ENCODE peak calls at places on chromosomes 6 and 20, in nine cellular contexts. O is WTC11, Q is neural crest cell, F is upper lobe of left lung, S is omental fat pad, W is fibroblast of lung, H is astrocyte of the spinal cord, E is adrenal gland, D is uterus. U is an unnamed sample.

GRCh38 chr6:137389150-137389664 is 105.0 kb downstream of the OLIG3 start:
- DNase-seq in O (no peak), Q (no peak), F (peak), S (no peak), W (no peak), H (no peak), E (peak), D (no peak), U (peak)

GRCh38 chr6:136662347-136663237 is 112.4 kb upstream of the MAP7 start:
- DNase-seq in O (no peak), Q (no peak), F (no peak), S (no peak), W (no peak), H (no peak), E (no peak), D (no peak), U (no peak)

GRCh38 chr20:60062431-60063336 is 104.5 kb downstream of the CDH26 start:
- DNase-seq in O (no peak), Q (no peak), F (no peak), S (no peak), W (peak), H (peak), E (no peak), D (peak), U (no peak)

GRCh38 chr20:46139243-46139889 is 21.3 kb downstream of the CD40 start:
- DNase-seq in O (no peak), Q (no peak), F (no peak), S (no peak), W (no peak), H (no peak), E (peak), D (no peak), U (no peak)

GRCh38 chr6:19433101-19433500 is 404.1 kb upstream of the ID4 start:
- DNase-seq in O (no peak), Q (no peak), F (no peak), S (no peak), W (no peak), H (peak), E (no peak), D (peak), U (no peak)

GRCh38 chr6:7691675-7692452 is 34.0 kb upstream of the BMP6 start:
- DNase-seq in O (no peak), Q (no peak), F (no peak), S (no peak), W (peak), H (peak), E (no peak), D (no peak), U (no peak)

GRCh38 chr20:32971703-32972161 is 32.5 kb downstream of the SUN5 start:
- DNase-seq in O (no peak), Q (no peak), F (no peak), S (no peak), W (no peak), H (no peak), E (no peak), D (no peak), U (no peak)

GRCh38 chr6:133314951-133315350 is 73.8 kb downstream of the EYA4 start:
- DNase-seq in O (no peak), Q (no peak), F (no peak), S (no peak), W (peak), H (peak), E (no peak), D (no peak), U (no peak)

GRCh38 chr6:64955435-64955848 is 751.6 kb downstream of the EYS start:
- DNase-seq in O (no peak), Q (no peak), F (no peak), S (no peak), W (no peak), H (no peak), E (no peak), D (no peak), U (no peak)

GRCh38 chr20:41047975-41048305 is 19.3 kb downstream of the TOP1 start:
- DNase-seq in O (no peak), Q (no peak), F (no peak), S (no peak), W (no peak), H (peak), E (no peak), D (no peak), U (no peak)

GRCh38 chr6:424741-425417 is 33.3 kb downstream of the IRF4 start:
- DNase-seq in O (no peak), Q (no peak), F (no peak), S (no peak), W (no peak), H (no peak), E (no peak), D (no peak), U (no peak)

GRCh38 chr20:23115823-23116222 is 29.7 kb upstream of the CD93 start:
- DNase-seq in O (no peak), Q (no peak), F (no peak), S (no peak), W (no peak), H (no peak), E (peak), D (no peak), U (no peak)

GRCh38 chr20:881051-881820 is 34.9 kb downstream of the ANGPT4 start:
- DNase-seq in O (no peak), Q (no peak), F (peak), S (no peak), W (peak), H (peak), E (no peak), D (no peak), U (peak)

GRCh38 chr6:9461161-9461560 is 953.7 kb downstream of the TFAP2A start:
- DNase-seq in O (no peak), Q (no peak), F (no peak), S (no peak), W (no peak), H (no peak), E (no peak), D (no peak), U (no peak)

GRCh38 chr20:5315807-5316187 is 957 bp downstream of the PROKR2 start:
- DNase-seq in O (peak), Q (no peak), F (no peak), S (no peak), W (no peak), H (no peak), E (no peak), D (no peak), U (no peak)

GRCh38 chr6:149482542-149483261 is 2.1 kb downstream of the ZC3H12D start:
- DNase-seq in O (no peak), Q (no peak), F (no peak), S (no peak), W (no peak), H (no peak), E (no peak), D (no peak), U (no peak)

GRCh38 chr20:32518593-32519366 is 66.4 kb downstream of the NOL4L start:
- DNase-seq in O (no peak), Q (no peak), F (no peak), S (no peak), W (no peak), H (no peak), E (no peak), D (no peak), U (peak)

GRCh38 chr20:3743251-3743650 is 10.8 kb downstream of the HSPA12B start:
- DNase-seq in O (no peak), Q (no peak), F (no peak), S (no peak), W (no peak), H (no peak), E (no peak), D (no peak), U (no peak)

GRCh38 chr6:151107897-151108427 is 131.8 kb upstream of the AKAP12 start:
- DNase-seq in O (no peak), Q (no peak), F (no peak), S (no peak), W (no peak), H (no peak), E (no peak), D (no peak), U (no peak)
- TF ChIP-seq CTCF in O (no peak), Q (no peak), F (no peak), S (no peak), W (no peak), H (no peak), E (no peak), D (no peak), U (no peak)

GRCh38 chr6:104896914-104897313 is 37.2 kb upstream of the HACE1 start:
- DNase-seq in O (no peak), Q (no peak), F (no peak), S (no peak), W (no peak), H (peak), E (no peak), D (no peak), U (no peak)
- TF ChIP-seq CTCF in O (no peak), Q (peak), F (no peak), S (no peak), W (no peak), H (peak), E (peak), D (no peak), U (no peak)

GRCh38 chr6:13397359-13398080 is 69.2 kb upstream of the TBC1D7 start:
- DNase-seq in O (no peak), Q (no peak), F (no peak), S (no peak), W (peak), H (no peak), E (no peak), D (no peak), U (no peak)
- TF ChIP-seq CTCF in O (no peak), Q (peak), F (no peak), S (no peak), W (no peak), H (peak), E (no peak), D (no peak), U (no peak)

GRCh38 chr6:90496617-90497016 is 90.3 kb downstream of the MAP3K7 start:
- DNase-seq in O (no peak), Q (no peak), F (no peak), S (no peak), W (no peak), H (no peak), E (no peak), D (no peak), U (no peak)

GRCh38 chr6:90496191-90496590 is 90.7 kb downstream of the MAP3K7 start:
- DNase-seq in O (no peak), Q (no peak), F (no peak), S (no peak), W (no peak), H (no peak), E (no peak), D (no peak), U (no peak)

GRCh38 chr6:90495216-90495817 is 91.6 kb downstream of the MAP3K7 start:
- DNase-seq in O (peak), Q (no peak), F (no peak), S (no peak), W (no peak), H (no peak), E (no peak), D (no peak), U (no peak)

GRCh38 chr6:90500458-90500857 is 86.4 kb downstream of the MAP3K7 start:
- DNase-seq in O (no peak), Q (no peak), F (no peak), S (no peak), W (no peak), H (no peak), E (no peak), D (no peak), U (no peak)

DNA sequence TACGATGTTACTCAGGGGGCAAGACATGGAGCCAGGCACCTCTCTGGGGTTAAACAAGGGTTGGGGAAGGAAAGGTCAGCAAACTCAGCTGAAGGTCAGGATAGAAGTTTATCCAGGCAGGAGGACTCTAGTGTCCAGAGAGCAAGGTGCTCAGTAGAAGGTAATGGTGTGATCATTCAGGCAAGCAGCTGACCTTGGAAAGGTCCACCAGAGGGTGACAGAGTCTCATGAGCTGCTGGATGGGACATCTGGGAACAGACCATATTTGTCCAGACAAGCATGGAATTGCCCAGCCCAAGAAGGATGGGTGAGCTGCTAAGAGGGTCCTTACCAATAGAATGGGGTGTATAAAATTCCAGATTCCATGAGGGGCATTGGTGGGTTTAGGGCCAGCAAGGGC is 89.5 kb downstream of the MAP3K7 start:
- DNase-seq in O (no peak), Q (no peak), F (no peak), S (no peak), W (no peak), H (no peak), E (no peak), D (no peak), U (no peak)
- TF ChIP-seq CTCF in O (no peak), Q (no peak), F (no peak), S (no peak), W (no peak), H (no peak), E (no peak), D (no peak), U (no peak)

GRCh38 chr6:16314311-16314710 is 75.9 kb downstream of the GMPR start:
- DNase-seq in O (no peak), Q (no peak), F (no peak), S (no peak), W (no peak), H (no peak), E (no peak), D (no peak), U (no peak)

GRCh38 chr6:16318538-16318937 is 80.2 kb downstream of the GMPR start:
- DNase-seq in O (no peak), Q (no peak), F (no peak), S (no peak), W (peak), H (peak), E (peak), D (peak), U (no peak)

GRCh38 chr6:16313732-16314131 is 75.3 kb downstream of the GMPR start:
- DNase-seq in O (no peak), Q (no peak), F (no peak), S (no peak), W (no peak), H (no peak), E (no peak), D (no peak), U (no peak)

GRCh38 chr6:16318953-16319720 is 80.8 kb downstream of the GMPR start:
- DNase-seq in O (no peak), Q (no peak), F (no peak), S (no peak), W (no peak), H (no peak), E (no peak), D (peak), U (no peak)

DNA sequence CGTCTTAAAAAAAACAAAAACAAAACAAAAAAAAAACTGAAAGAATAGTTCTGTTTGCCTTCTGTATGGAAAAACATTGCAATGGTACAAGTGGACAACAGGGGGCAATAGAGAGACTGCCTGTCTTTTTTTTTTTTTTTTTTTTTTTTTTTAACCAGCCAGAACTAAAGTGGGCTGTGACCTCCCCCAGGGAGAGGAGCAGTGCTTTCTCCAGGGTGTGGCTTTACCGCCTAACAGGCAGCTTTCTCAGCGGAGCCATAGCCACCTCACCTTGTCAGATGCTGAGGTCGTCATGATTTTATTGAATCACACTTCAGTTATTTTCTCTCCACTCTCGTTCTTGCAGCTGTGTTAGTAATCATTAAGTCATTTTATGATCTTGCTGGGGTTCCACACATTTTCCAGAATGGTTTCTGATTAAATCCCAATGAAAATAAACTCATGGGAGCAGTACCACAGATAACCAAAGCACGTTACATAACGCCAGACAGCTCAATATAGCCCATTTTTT is 78.4 kb downstream of the GMPR start:
- DNase-seq in O (peak), Q (no peak), F (no peak), S (no peak), W (peak), H (peak), E (no peak), D (no peak), U (no peak)
- TF ChIP-seq CTCF in O (peak), Q (peak), F (peak), S (no peak), W (peak), H (peak), E (peak), D (peak), U (peak)

GRCh38 chr20:19802492-19803158 is 44.6 kb downstream of the RIN2 start:
- DNase-seq in O (peak), Q (no peak), F (no peak), S (no peak), W (peak), H (peak), E (no peak), D (no peak), U (no peak)
- TF ChIP-seq CTCF in O (no peak), Q (peak), F (no peak), S (no peak), W (peak), H (peak), E (no peak), D (peak), U (peak)

GRCh38 chr6:30717129-30717844 is at the start of gene MDC1:
- DNase-seq in O (peak), Q (peak), F (peak), S (peak), W (peak), H (peak), E (peak), D (peak), U (peak)
- TF ChIP-seq CTCF in O (no peak), Q (peak), F (peak), S (no peak), W (peak), H (peak), E (peak), D (peak), U (peak)

GRCh38 chr6:167140589-167141474 is 16.9 kb downstream of the GPR31 start:
- DNase-seq in O (no peak), Q (no peak), F (no peak), S (no peak), W (no peak), H (peak), E (no peak), D (no peak), U (no peak)
- TF ChIP-seq CTCF in O (no peak), Q (no peak), F (no peak), S (no peak), W (no peak), H (no peak), E (no peak), D (no peak), U (no peak)